ENCODE peak calls at places on chromosome 10, in seven cellular contexts. Q, W, C, R, I, L and V are unnamed samples. For H3K4me1, the result is how much of the 10 kb centered on the place peaks cover.

GRCh38 chr10:112687647-112688046 is 240.6 kb downstream of the VTI1A start:
- DNase-seq in Q (peak), W (no peak), C (peak), R (no peak), I (no peak), L (no peak), V (no peak)

GRCh38 chr10:63376560-63377304 is 89.0 kb downstream of the JMJD1C start:
- DNase-seq in Q (peak), W (no peak), C (no peak), R (no peak), I (no peak), L (no peak), V (no peak)

GRCh38 chr10:62384057-62384446 is 9.9 kb downstream of the ZNF365 start:
- DNase-seq in Q (peak), W (no peak), C (no peak), R (no peak), I (no peak), L (no peak), V (peak)

GRCh38 chr10:85791846-85792532 is 574.6 kb downstream of the GRID1 start:
- DNase-seq in Q (no peak), W (no peak), C (peak), R (no peak), I (no peak), L (no peak), V (no peak)

GRCh38 chr10:63157845-63158624 is 24.9 kb downstream of the NRBF2 start:
- DNase-seq in Q (peak), W (no peak), C (peak), R (no peak), I (no peak), L (no peak), V (peak)

GRCh38 chr10:16439294-16439693 is 2.5 kb downstream of the PTER start:
- DNase-seq in Q (no peak), W (no peak), C (no peak), R (peak), I (no peak), L (no peak), V (no peak)

GRCh38 chr10:1489801-1490200 is 247.5 kb downstream of the ADARB2 start:
- DNase-seq in Q (no peak), W (no peak), C (no peak), R (no peak), I (no peak), L (no peak), V (no peak)

GRCh38 chr10:98608417-98608816 is 161.7 kb upstream of the HPS1 start:
- DNase-seq in Q (no peak), W (no peak), C (no peak), R (no peak), I (no peak), L (peak), V (no peak)

GRCh38 chr10:97422921-97423420 is 3.0 kb upstream of the PGAM1 start:
- DNase-seq in Q (peak), W (no peak), C (no peak), R (no peak), I (no peak), L (no peak), V (no peak)

GRCh38 chr10:82969405-82969804 is 1094.4 kb downstream of the NRG3 start:
- DNase-seq in Q (peak), W (no peak), C (peak), R (no peak), I (no peak), L (no peak), V (no peak)

GRCh38 chr10:105950410-105950809 is 1214.1 kb downstream of the SORCS1 start:
- DNase-seq in Q (peak), W (no peak), C (peak), R (no peak), I (peak), L (no peak), V (peak)

GRCh38 chr10:88565072-88565471 is 18.0 kb downstream of the RNLS start:
- DNase-seq in Q (peak), W (no peak), C (peak), R (no peak), I (no peak), L (no peak), V (no peak)

GRCh38 chr10:71821909-71822763 is 28.9 kb downstream of the PSAP start:
- DNase-seq in Q (no peak), W (peak), C (no peak), R (no peak), I (no peak), L (peak), V (no peak)

GRCh38 chr10:20257422-20257821 is 441.2 kb downstream of the PLXDC2 start:
- DNase-seq in Q (no peak), W (no peak), C (no peak), R (no peak), I (no peak), L (no peak), V (no peak)

GRCh38 chr10:14478639-14479038 is 147.9 kb upstream of the FRMD4A start:
- DNase-seq in Q (peak), W (no peak), C (peak), R (no peak), I (peak), L (peak), V (no peak)

GRCh38 chr10:119079572-119080520 is 771 bp downstream of the EIF3A start:
- DNase-seq in Q (peak), W (peak), C (peak), R (peak), I (peak), L (peak), V (peak)

GRCh38 chr10:60044221-60044620 is 137.9 kb upstream of the CCDC6 start:
- DNase-seq in Q (peak), W (no peak), C (no peak), R (no peak), I (no peak), L (no peak), V (no peak)

GRCh38 chr10:66639351-66639750 is 286.5 kb upstream of the LRRTM3 start:
- DNase-seq in Q (no peak), W (no peak), C (no peak), R (no peak), I (no peak), L (no peak), V (no peak)

GRCh38 chr10:90751107-90751997 is 106.5 kb downstream of the HTR7 start:
- DNase-seq in Q (peak), W (no peak), C (peak), R (no peak), I (no peak), L (no peak), V (peak)

GRCh38 chr10:88190123-88190522 is 326.7 kb downstream of the PTEN start:
- DNase-seq in Q (no peak), W (no peak), C (no peak), R (no peak), I (no peak), L (no peak), V (no peak)

GRCh38 chr10:5553400-5554170 is 28.8 kb downstream of the CALML3 start:
- DNase-seq in Q (no peak), W (peak), C (no peak), R (no peak), I (no peak), L (no peak), V (no peak)

GRCh38 chr10:84424731-84425165 is 96.4 kb downstream of the CCSER2 start:
- DNase-seq in Q (peak), W (no peak), C (peak), R (peak), I (peak), L (peak), V (peak)

GRCh38 chr10:5942001-5942400 is 35.3 kb downstream of the IL15RA start:
- DNase-seq in Q (no peak), W (no peak), C (no peak), R (no peak), I (no peak), L (no peak), V (no peak)

GRCh38 chr10:69861251-69862240 is 59.8 kb downstream of the COL13A1 start:
- DNase-seq in Q (peak), W (no peak), C (peak), R (no peak), I (no peak), L (no peak), V (no peak)

GRCh38 chr10:96395931-96396877 is 37.4 kb upstream of the OPALIN start:
- DNase-seq in Q (peak), W (peak), C (peak), R (peak), I (peak), L (peak), V (peak)

GRCh38 chr10:48655426-48656240 is 29.0 kb upstream of the WDFY4 start:
- DNase-seq in Q (peak), W (peak), C (peak), R (no peak), I (peak), L (peak), V (peak)

GRCh38 chr10:44309939-44310761 is 74.7 kb downstream of the CXCL12 start:
- DNase-seq in Q (no peak), W (no peak), C (no peak), R (no peak), I (no peak), L (no peak), V (no peak)

GRCh38 chr10:110273474-110273873 is 31.2 kb downstream of the SMNDC1 start:
- DNase-seq in Q (peak), W (no peak), C (peak), R (peak), I (peak), L (peak), V (peak)

GRCh38 chr10:51800725-51801455 is 101.5 kb upstream of the CSTF2T start:
- DNase-seq in Q (no peak), W (no peak), C (no peak), R (no peak), I (no peak), L (no peak), V (no peak)

GRCh38 chr10:132940791-132941465 is 1.4 kb downstream of the CFAP46 start:
- DNase-seq in Q (no peak), W (peak), C (no peak), R (no peak), I (no peak), L (no peak), V (no peak)

GRCh38 chr10:21976739-21977138 is 26.8 kb downstream of the DNAJC1 start:
- DNase-seq in Q (peak), W (no peak), C (no peak), R (no peak), I (no peak), L (no peak), V (no peak)

GRCh38 chr10:24652381-24652957 is 71.2 kb downstream of the ARHGAP21 start:
- DNase-seq in Q (no peak), W (no peak), C (no peak), R (no peak), I (no peak), L (no peak), V (no peak)

DNA sequence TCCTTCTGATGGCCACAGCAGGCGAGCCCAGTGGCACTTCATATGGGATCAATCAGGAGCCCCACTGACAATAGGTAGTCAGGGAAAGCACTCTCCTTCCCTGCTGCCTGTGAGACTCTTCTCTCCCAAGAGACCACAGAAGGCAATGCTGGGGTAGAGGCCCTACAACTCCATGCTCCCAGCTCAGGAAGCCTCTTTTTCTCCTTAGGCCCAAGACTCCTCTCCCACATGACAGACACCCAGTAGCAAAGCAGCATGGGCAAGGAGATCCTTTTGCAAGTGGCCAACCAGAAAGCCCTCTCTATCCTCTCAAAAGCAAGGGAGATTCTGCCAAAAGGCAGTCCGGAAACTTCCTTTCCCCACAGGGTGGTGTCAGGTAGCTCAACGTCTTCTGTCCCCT is 172.8 kb upstream of the GDF10 start:
- DNase-seq in Q (no peak), W (no peak), C (no peak), R (no peak), I (no peak), L (no peak), V (no peak)
- H3K4me1 ChIP-seq in Q (under half), W (under half), C (under half), R (under half), I (under half), L (under half), V (under half)

DNA sequence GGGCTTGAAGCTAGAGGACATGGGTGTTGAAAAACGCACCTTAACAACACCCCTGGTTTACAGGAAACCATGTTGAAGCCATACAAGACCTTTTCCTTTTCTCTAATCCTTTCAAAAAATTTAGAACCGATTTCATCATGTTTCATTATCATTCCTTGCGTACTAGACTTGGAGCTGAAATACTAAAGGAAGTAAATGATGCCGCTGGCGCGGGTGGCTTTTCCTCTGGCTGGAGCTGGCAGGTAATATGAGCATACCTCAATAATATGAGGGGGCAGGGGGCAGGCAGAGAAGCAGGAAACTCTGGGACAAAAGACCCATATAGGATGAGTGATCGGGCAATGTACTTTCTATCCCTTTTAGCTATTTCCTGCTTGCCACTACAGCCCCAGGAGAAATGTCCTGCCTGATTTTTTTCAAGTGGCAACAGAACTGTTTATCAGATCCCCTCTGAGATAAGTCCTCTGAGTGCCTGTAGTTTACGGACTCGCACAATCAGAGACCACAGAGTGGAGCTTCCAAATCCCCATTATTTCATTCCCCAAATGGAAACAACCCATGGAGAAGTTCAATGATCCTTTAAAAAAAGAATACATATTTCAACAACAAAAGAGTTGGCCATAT is 450.1 kb downstream of the KCNMA1 start:
- DNase-seq in Q (peak), W (no peak), C (no peak), R (no peak), I (no peak), L (no peak), V (no peak)
- H3K4me3 ChIP-seq in Q (no peak), W (no peak), C (no peak), R (no peak), I (no peak), L (no peak), V (no peak)

GRCh38 chr10:99874341-99875085 is 92.1 kb downstream of the ABCC2 start:
- DNase-seq in Q (no peak), W (no peak), C (no peak), R (peak), I (peak), L (no peak), V (no peak)
- H3K4me1 ChIP-seq in Q (under half), W (under half), C (under half), R (under half), I (under half), L (under half), V (under half)

DNA sequence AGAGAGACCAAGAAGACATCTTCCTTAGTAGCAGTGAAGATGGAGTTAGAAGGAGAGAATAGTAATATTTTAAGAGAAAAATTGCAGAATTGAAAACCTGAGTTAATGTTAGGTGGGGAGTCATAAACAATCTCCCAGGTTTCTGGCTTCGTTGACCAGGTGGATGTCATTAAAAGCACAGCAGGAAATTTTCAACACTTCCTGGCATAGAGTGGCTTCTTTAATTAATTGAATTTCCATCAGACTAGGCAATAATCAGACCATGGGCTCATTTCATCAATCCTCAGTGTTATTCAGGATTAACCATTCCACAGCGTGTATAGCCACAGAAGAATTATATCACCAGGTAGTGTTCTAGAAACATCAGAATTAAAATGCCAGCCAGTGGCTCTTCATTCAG is 268.2 kb downstream of the CCDC3 start:
- DNase-seq in Q (no peak), W (no peak), C (no peak), R (no peak), I (no peak), L (no peak), V (no peak)
- H3K4me3 ChIP-seq in Q (no peak), W (no peak), C (no peak), R (no peak), I (no peak), L (no peak), V (no peak)